ENCODE peak calls at places on chromosomes 3 and 15, in five cellular contexts. One of them, this sample, is unnamed.

GRCh38 chr15:57025264-57025939 is 107.0 kb downstream of the TCF12 start:
- DNase-seq in activated CD4-positive, alpha-beta T cell treated with anti-CD3 and anti-CD28 coated beads for 36 hours: no peak
- DNase-seq in kidney epithelial cell: no peak
- DNase-seq in PC-3: peak; percentile 33
- DNase-seq in mammary epithelial cell: peak; percentile 62
- DNase-seq in this sample: peak; percentile 67

GRCh38 chr3:49397470-49397869 is 14.3 kb downstream of the RHOA start:
- DNase-seq in activated CD4-positive, alpha-beta T cell treated with anti-CD3 and anti-CD28 coated beads for 36 hours: no peak
- DNase-seq in kidney epithelial cell: no peak
- DNase-seq in PC-3: no peak
- DNase-seq in mammary epithelial cell: no peak
- DNase-seq in this sample: peak; percentile 71

GRCh38 chr3:134197681-134198261 is 52.9 kb downstream of the RYK start:
- DNase-seq in activated CD4-positive, alpha-beta T cell treated with anti-CD3 and anti-CD28 coated beads for 36 hours: no peak
- DNase-seq in kidney epithelial cell: peak; percentile 43
- DNase-seq in PC-3: peak; percentile 72
- DNase-seq in mammary epithelial cell: peak; percentile 68
- DNase-seq in this sample: peak; percentile 81

GRCh38 chr3:37072892-37073291 is 79.6 kb downstream of the MLH1 start:
- DNase-seq in activated CD4-positive, alpha-beta T cell treated with anti-CD3 and anti-CD28 coated beads for 36 hours: peak; percentile 11
- DNase-seq in kidney epithelial cell: no peak
- DNase-seq in PC-3: peak; percentile 92
- DNase-seq in mammary epithelial cell: peak; percentile 43
- DNase-seq in this sample: peak; percentile 96

GRCh38 chr3:73228425-73228824 is 167.0 kb downstream of the EBLN2 start:
- DNase-seq in activated CD4-positive, alpha-beta T cell treated with anti-CD3 and anti-CD28 coated beads for 36 hours: no peak
- DNase-seq in kidney epithelial cell: no peak
- DNase-seq in PC-3: no peak
- DNase-seq in mammary epithelial cell: peak; percentile 93
- DNase-seq in this sample: no peak

GRCh38 chr3:126540342-126540849 is 16.4 kb downstream of the CHST13 start:
- DNase-seq in activated CD4-positive, alpha-beta T cell treated with anti-CD3 and anti-CD28 coated beads for 36 hours: peak; percentile 29
- DNase-seq in kidney epithelial cell: peak; percentile 82
- DNase-seq in PC-3: peak; percentile 91
- DNase-seq in mammary epithelial cell: peak; percentile 82
- DNase-seq in this sample: peak; percentile 81

GRCh38 chr3:158991146-158991705 is 189.4 kb downstream of the MFSD1 start:
- DNase-seq in activated CD4-positive, alpha-beta T cell treated with anti-CD3 and anti-CD28 coated beads for 36 hours: no peak
- DNase-seq in kidney epithelial cell: no peak
- DNase-seq in PC-3: peak; percentile 80
- DNase-seq in mammary epithelial cell: peak; percentile 49
- DNase-seq in this sample: no peak

GRCh38 chr3:169841171-169841570 is 28.5 kb upstream of the LRRC34 start:
- DNase-seq in activated CD4-positive, alpha-beta T cell treated with anti-CD3 and anti-CD28 coated beads for 36 hours: no peak
- DNase-seq in kidney epithelial cell: no peak
- DNase-seq in PC-3: no peak
- DNase-seq in mammary epithelial cell: no peak
- DNase-seq in this sample: no peak

GRCh38 chr3:122563717-122564025 is 429 bp downstream of the PARP9 start:
- DNase-seq in activated CD4-positive, alpha-beta T cell treated with anti-CD3 and anti-CD28 coated beads for 36 hours: peak; percentile 38
- DNase-seq in kidney epithelial cell: no peak
- DNase-seq in PC-3: no peak
- DNase-seq in mammary epithelial cell: no peak
- DNase-seq in this sample: no peak

GRCh38 chr15:61033319-61033718 is 195.8 kb downstream of the RORA start:
- DNase-seq in activated CD4-positive, alpha-beta T cell treated with anti-CD3 and anti-CD28 coated beads for 36 hours: no peak
- DNase-seq in kidney epithelial cell: no peak
- DNase-seq in PC-3: no peak
- DNase-seq in mammary epithelial cell: no peak
- DNase-seq in this sample: no peak

GRCh38 chr3:171135536-171135935 is 109.0 kb upstream of the SLC2A2 start:
- DNase-seq in activated CD4-positive, alpha-beta T cell treated with anti-CD3 and anti-CD28 coated beads for 36 hours: no peak
- DNase-seq in kidney epithelial cell: no peak
- DNase-seq in PC-3: no peak
- DNase-seq in mammary epithelial cell: no peak
- DNase-seq in this sample: peak; percentile 34

GRCh38 chr15:92902020-92902419 is 1.9 kb downstream of the CHD2 start:
- DNase-seq in activated CD4-positive, alpha-beta T cell treated with anti-CD3 and anti-CD28 coated beads for 36 hours: no peak
- DNase-seq in kidney epithelial cell: no peak
- DNase-seq in PC-3: no peak
- DNase-seq in mammary epithelial cell: no peak
- DNase-seq in this sample: peak; percentile 60

GRCh38 chr3:23198801-23199200 is 4.3 kb upstream of the UBE2E2 start:
- DNase-seq in activated CD4-positive, alpha-beta T cell treated with anti-CD3 and anti-CD28 coated beads for 36 hours: no peak
- DNase-seq in kidney epithelial cell: no peak
- DNase-seq in PC-3: no peak
- DNase-seq in mammary epithelial cell: no peak
- DNase-seq in this sample: peak; percentile 11

GRCh38 chr3:78022232-78022631 is 982.3 kb downstream of the ROBO2 start:
- DNase-seq in activated CD4-positive, alpha-beta T cell treated with anti-CD3 and anti-CD28 coated beads for 36 hours: no peak
- DNase-seq in kidney epithelial cell: no peak
- DNase-seq in PC-3: peak; percentile 67
- DNase-seq in mammary epithelial cell: no peak
- DNase-seq in this sample: no peak

GRCh38 chr3:134134698-134135415 is 105.1 kb upstream of the SLCO2A1 start:
- DNase-seq in activated CD4-positive, alpha-beta T cell treated with anti-CD3 and anti-CD28 coated beads for 36 hours: no peak
- DNase-seq in kidney epithelial cell: no peak
- DNase-seq in PC-3: no peak
- DNase-seq in mammary epithelial cell: no peak
- DNase-seq in this sample: no peak

GRCh38 chr15:33135355-33135781 is 59.1 kb downstream of the FMN1 start:
- DNase-seq in activated CD4-positive, alpha-beta T cell treated with anti-CD3 and anti-CD28 coated beads for 36 hours: no peak
- DNase-seq in kidney epithelial cell: no peak
- DNase-seq in PC-3: no peak
- DNase-seq in mammary epithelial cell: no peak
- DNase-seq in this sample: peak; percentile 63

GRCh38 chr3:159669024-159669476 is 319.6 kb upstream of the IL12A start:
- DNase-seq in activated CD4-positive, alpha-beta T cell treated with anti-CD3 and anti-CD28 coated beads for 36 hours: no peak
- DNase-seq in kidney epithelial cell: peak; percentile 70
- DNase-seq in PC-3: peak; percentile 10
- DNase-seq in mammary epithelial cell: no peak
- DNase-seq in this sample: peak; percentile 56

GRCh38 chr3:77038468-77038927 is 1.4 kb upstream of the ROBO2 start:
- DNase-seq in activated CD4-positive, alpha-beta T cell treated with anti-CD3 and anti-CD28 coated beads for 36 hours: peak; percentile 36
- DNase-seq in kidney epithelial cell: peak; percentile 58
- DNase-seq in PC-3: peak; percentile 83
- DNase-seq in mammary epithelial cell: peak; percentile 67
- DNase-seq in this sample: peak; percentile 94

GRCh38 chr3:29494305-29495036 is 213.6 kb downstream of the RBMS3 start:
- DNase-seq in activated CD4-positive, alpha-beta T cell treated with anti-CD3 and anti-CD28 coated beads for 36 hours: no peak
- DNase-seq in kidney epithelial cell: no peak
- DNase-seq in PC-3: no peak
- DNase-seq in mammary epithelial cell: no peak
- DNase-seq in this sample: no peak

GRCh38 chr15:70704731-70705130 is 58.6 kb downstream of the UACA start:
- DNase-seq in activated CD4-positive, alpha-beta T cell treated with anti-CD3 and anti-CD28 coated beads for 36 hours: no peak
- DNase-seq in kidney epithelial cell: no peak
- DNase-seq in PC-3: no peak
- DNase-seq in mammary epithelial cell: no peak
- DNase-seq in this sample: no peak

GRCh38 chr15:70267879-70268278 is 170.2 kb upstream of the TLE3 start:
- DNase-seq in activated CD4-positive, alpha-beta T cell treated with anti-CD3 and anti-CD28 coated beads for 36 hours: no peak
- DNase-seq in kidney epithelial cell: no peak
- DNase-seq in PC-3: peak; percentile 76
- DNase-seq in mammary epithelial cell: peak; percentile 73
- DNase-seq in this sample: peak; percentile 57

GRCh38 chr3:53187430-53187829 is 26.4 kb downstream of the PRKCD start:
- DNase-seq in activated CD4-positive, alpha-beta T cell treated with anti-CD3 and anti-CD28 coated beads for 36 hours: no peak
- DNase-seq in kidney epithelial cell: no peak
- DNase-seq in PC-3: peak; percentile 34
- DNase-seq in mammary epithelial cell: no peak
- DNase-seq in this sample: peak; percentile 33

GRCh38 chr15:69587731-69588130 is 135.1 kb downstream of the RPLP1 start:
- DNase-seq in activated CD4-positive, alpha-beta T cell treated with anti-CD3 and anti-CD28 coated beads for 36 hours: no peak
- DNase-seq in kidney epithelial cell: no peak
- DNase-seq in PC-3: no peak
- DNase-seq in mammary epithelial cell: no peak
- DNase-seq in this sample: no peak

GRCh38 chr15:76011611-76012010 is 613 bp downstream of the NRG4 start:
- DNase-seq in activated CD4-positive, alpha-beta T cell treated with anti-CD3 and anti-CD28 coated beads for 36 hours: no peak
- DNase-seq in kidney epithelial cell: no peak
- DNase-seq in PC-3: no peak
- DNase-seq in mammary epithelial cell: no peak
- DNase-seq in this sample: peak; percentile 17

GRCh38 chr3:144073698-144074097 is 102.1 kb downstream of the DIPK2A start:
- DNase-seq in activated CD4-positive, alpha-beta T cell treated with anti-CD3 and anti-CD28 coated beads for 36 hours: no peak
- DNase-seq in kidney epithelial cell: no peak
- DNase-seq in PC-3: no peak
- DNase-seq in mammary epithelial cell: no peak
- DNase-seq in this sample: no peak

GRCh38 chr3:68088216-68088615 is 433.8 kb upstream of the SUCLG2 start:
- DNase-seq in activated CD4-positive, alpha-beta T cell treated with anti-CD3 and anti-CD28 coated beads for 36 hours: peak; percentile 53
- DNase-seq in kidney epithelial cell: no peak
- DNase-seq in PC-3: no peak
- DNase-seq in mammary epithelial cell: no peak
- DNase-seq in this sample: no peak

GRCh38 chr15:30905821-30906220 is 2.1 kb downstream of the FAN1 start:
- DNase-seq in activated CD4-positive, alpha-beta T cell treated with anti-CD3 and anti-CD28 coated beads for 36 hours: no peak
- DNase-seq in kidney epithelial cell: no peak
- DNase-seq in PC-3: peak; percentile 23
- DNase-seq in mammary epithelial cell: no peak
- DNase-seq in this sample: peak; percentile 30

GRCh38 chr3:100384735-100385134 is 16.2 kb downstream of the TOMM70 start:
- DNase-seq in activated CD4-positive, alpha-beta T cell treated with anti-CD3 and anti-CD28 coated beads for 36 hours: no peak
- DNase-seq in kidney epithelial cell: no peak
- DNase-seq in PC-3: no peak
- DNase-seq in mammary epithelial cell: no peak
- DNase-seq in this sample: peak; percentile 45

GRCh38 chr3:127694467-127695215 is 21.9 kb downstream of the ABTB1 start:
- DNase-seq in activated CD4-positive, alpha-beta T cell treated with anti-CD3 and anti-CD28 coated beads for 36 hours: peak; percentile 69
- DNase-seq in kidney epithelial cell: no peak
- DNase-seq in PC-3: peak; percentile 72
- DNase-seq in mammary epithelial cell: peak; percentile 55
- DNase-seq in this sample: no peak

GRCh38 chr3:182027366-182027765 is 315.6 kb downstream of the SOX2 start:
- DNase-seq in activated CD4-positive, alpha-beta T cell treated with anti-CD3 and anti-CD28 coated beads for 36 hours: no peak
- DNase-seq in kidney epithelial cell: peak; percentile 86
- DNase-seq in PC-3: peak; percentile 27
- DNase-seq in mammary epithelial cell: peak; percentile 61
- DNase-seq in this sample: peak; percentile 3

GRCh38 chr15:51104512-51104911 is 9.8 kb upstream of the TNFAIP8L3 start:
- DNase-seq in activated CD4-positive, alpha-beta T cell treated with anti-CD3 and anti-CD28 coated beads for 36 hours: no peak
- DNase-seq in kidney epithelial cell: no peak
- DNase-seq in PC-3: no peak
- DNase-seq in mammary epithelial cell: no peak
- DNase-seq in this sample: no peak

GRCh38 chr3:123336001-123336400 is 112.9 kb downstream of the ADCY5 start:
- DNase-seq in activated CD4-positive, alpha-beta T cell treated with anti-CD3 and anti-CD28 coated beads for 36 hours: no peak
- DNase-seq in kidney epithelial cell: no peak
- DNase-seq in PC-3: no peak
- DNase-seq in mammary epithelial cell: no peak
- DNase-seq in this sample: no peak

GRCh38 chr15:40441736-40442531 is 1.2 kb downstream of the BAHD1 start:
- DNase-seq in activated CD4-positive, alpha-beta T cell treated with anti-CD3 and anti-CD28 coated beads for 36 hours: peak; percentile 56
- DNase-seq in kidney epithelial cell: no peak
- DNase-seq in PC-3: no peak
- DNase-seq in mammary epithelial cell: no peak
- DNase-seq in this sample: no peak

GRCh38 chr3:32310336-32310735 is 71.9 kb downstream of the CMTM8 start:
- DNase-seq in activated CD4-positive, alpha-beta T cell treated with anti-CD3 and anti-CD28 coated beads for 36 hours: no peak
- DNase-seq in kidney epithelial cell: no peak
- DNase-seq in PC-3: no peak
- DNase-seq in mammary epithelial cell: no peak
- DNase-seq in this sample: no peak

GRCh38 chr3:142972092-142972753 is 8.7 kb upstream of the PAQR9 start:
- DNase-seq in activated CD4-positive, alpha-beta T cell treated with anti-CD3 and anti-CD28 coated beads for 36 hours: no peak
- DNase-seq in kidney epithelial cell: no peak
- DNase-seq in PC-3: no peak
- DNase-seq in mammary epithelial cell: no peak
- DNase-seq in this sample: no peak

GRCh38 chr3:61846488-61846887 is 285.1 kb downstream of the PTPRG start:
- DNase-seq in activated CD4-positive, alpha-beta T cell treated with anti-CD3 and anti-CD28 coated beads for 36 hours: no peak
- DNase-seq in kidney epithelial cell: no peak
- DNase-seq in PC-3: no peak
- DNase-seq in mammary epithelial cell: no peak
- DNase-seq in this sample: no peak

GRCh38 chr3:43105224-43105596 is 669 bp downstream of the POMGNT2 start:
- DNase-seq in activated CD4-positive, alpha-beta T cell treated with anti-CD3 and anti-CD28 coated beads for 36 hours: peak; percentile 52
- DNase-seq in kidney epithelial cell: no peak
- DNase-seq in PC-3: no peak
- DNase-seq in mammary epithelial cell: no peak
- DNase-seq in this sample: no peak

This sample was measured in choroid plexus epithelial cell.